ENCODE peak calls at places on chromosomes 6 and 20, in seven cellular contexts. P, Y, C, A, T, D and U are unnamed samples.

GRCh38 chr6:5657684-5658429 is 348.9 kb downstream of the NRN1 start:
- DNase-seq in P (no peak), Y (no peak), C (no peak), A (no peak), T (no peak), D (no peak), U (no peak)

GRCh38 chr20:60233006-60233405 is 274.8 kb downstream of the CDH26 start:
- DNase-seq in P (no peak), Y (no peak), C (no peak), A (no peak), T (no peak), D (no peak), U (no peak)

GRCh38 chr20:52242237-52243230 is 51.0 kb upstream of the ZFP64 start:
- DNase-seq in P (no peak), Y (no peak), C (peak), A (peak), T (no peak), D (no peak), U (no peak)

GRCh38 chr20:51934301-51935002 is 132.1 kb upstream of the SALL4 start:
- DNase-seq in P (no peak), Y (no peak), C (no peak), A (no peak), T (no peak), D (no peak), U (no peak)

GRCh38 chr6:47203266-47203967 is 106.3 kb downstream of the TNFRSF21 start:
- DNase-seq in P (no peak), Y (no peak), C (no peak), A (no peak), T (no peak), D (no peak), U (no peak)

GRCh38 chr6:161835426-161836029 is 561.7 kb upstream of the AGPAT4 start:
- DNase-seq in P (peak), Y (no peak), C (no peak), A (peak), T (no peak), D (no peak), U (no peak)

GRCh38 chr6:10316327-10316726 is 98.5 kb downstream of the TFAP2A start:
- DNase-seq in P (peak), Y (no peak), C (no peak), A (no peak), T (peak), D (no peak), U (no peak)

GRCh38 chr6:106119526-106119925 is 33.4 kb downstream of the PRDM1 start:
- DNase-seq in P (no peak), Y (no peak), C (no peak), A (no peak), T (no peak), D (no peak), U (no peak)

GRCh38 chr20:34875657-34876160 is 703 bp upstream of the ACSS2 start:
- DNase-seq in P (no peak), Y (no peak), C (no peak), A (no peak), T (no peak), D (no peak), U (no peak)

GRCh38 chr6:31952140-31952805 is 6.4 kb downstream of the CFB start:
- DNase-seq in P (peak), Y (no peak), C (no peak), A (peak), T (peak), D (peak), U (no peak)

GRCh38 chr6:35874721-35875120 is 46.2 kb downstream of the SRPK1 start:
- DNase-seq in P (no peak), Y (no peak), C (no peak), A (no peak), T (no peak), D (no peak), U (no peak)

GRCh38 chr6:40543776-40544175 is 43.4 kb downstream of the LRFN2 start:
- DNase-seq in P (no peak), Y (no peak), C (no peak), A (no peak), T (no peak), D (no peak), U (no peak)

GRCh38 chr20:23078994-23079364 is 7.1 kb downstream of the CD93 start:
- DNase-seq in P (no peak), Y (no peak), C (peak), A (peak), T (no peak), D (no peak), U (no peak)